ENCODE peak calls at places on chromosomes 7 and 10, in five cellular contexts. G is epithelial cell of proximal tubule, B is progenitor cell of endocrine pancreas, I is mesothelial cell of epicardium, N is sigmoid colon. Q is an unnamed sample.

GRCh38 chr10:129725890-129726631 is 238.0 kb downstream of the EBF3 start:
- DNase-seq in N (no peak), G (no peak), B (no peak), I (no peak), Q (no peak)

GRCh38 chr7:77413861-77414424 is 2.2 kb downstream of the GSAP start:
- DNase-seq in B (no peak), N (no peak), G (no peak), I (no peak), Q (no peak)

GRCh38 chr7:41316410-41316809 is 386.5 kb downstream of the INHBA start:
- DNase-seq in I (no peak), B (no peak), G (peak), N (no peak), Q (no peak)

GRCh38 chr7:151167197-151167911 is at the start of gene GBX1:
- DNase-seq in B (peak), N (no peak), G (no peak), I (peak), Q (no peak)

GRCh38 chr7:149735779-149736477 is 37.5 kb downstream of the ZNF467 start:
- DNase-seq in N (peak), B (no peak), G (no peak), I (no peak), Q (no peak)

GRCh38 chr7:134327896-134328295 is 11.2 kb upstream of the SLC35B4 start:
- DNase-seq in N (no peak), G (no peak), B (no peak), I (no peak), Q (peak)

GRCh38 chr10:73655990-73656298 is at the start of gene SYNPO2L:
- DNase-seq in I (no peak), N (no peak), B (no peak), G (no peak), Q (no peak)

GRCh38 chr7:142481548-142481947 is 223.7 kb upstream of the PRSS58 start:
- DNase-seq in I (no peak), N (no peak), G (no peak), B (no peak), Q (no peak)

GRCh38 chr7:151551820-151552219 is 32.1 kb upstream of the RHEB start:
- DNase-seq in N (no peak), G (no peak), I (no peak), B (no peak), Q (no peak)

GRCh38 chr7:124765401-124766352 is at the start of gene GPR37:
- DNase-seq in I (peak), N (peak), B (peak), G (no peak), Q (no peak)

GRCh38 chr10:80195046-80195574 is 10.2 kb downstream of the ANXA11 start:
- DNase-seq in N (no peak), G (no peak), B (no peak), I (no peak), Q (no peak)

GRCh38 chr7:150586068-150586777 is 19.0 kb downstream of the GIMAP4 start:
- DNase-seq in N (no peak), G (no peak), B (no peak), I (no peak), Q (no peak)

GRCh38 chr10:44706745-44707144 is 204.4 kb upstream of the TMEM72 start:
- DNase-seq in B (no peak), G (peak), I (no peak), N (no peak), Q (peak)

GRCh38 chr7:94183289-94183749 is 179.2 kb upstream of the BET1 start:
- DNase-seq in I (no peak), B (no peak), G (peak), N (no peak), Q (peak)

GRCh38 chr10:55500931-55501559 is 700.0 kb upstream of the PCDH15 start:
- DNase-seq in I (peak), N (no peak), B (no peak), G (no peak), Q (no peak)

GRCh38 chr7:70183278-70183677 is 585.0 kb downstream of the AUTS2 start:
- DNase-seq in I (no peak), G (no peak), B (no peak), N (no peak), Q (no peak)

GRCh38 chr7:105353752-105354328 is 34.9 kb downstream of the SRPK2 start:
- DNase-seq in B (no peak), G (no peak), I (no peak), N (peak), Q (no peak)

GRCh38 chr10:79386637-79387465 is 39.6 kb downstream of the PPIF start:
- DNase-seq in B (peak), G (no peak), I (peak), N (peak), Q (no peak)

GRCh38 chr10:4812952-4813351 is 13.1 kb upstream of the AKR1E2 start:
- DNase-seq in B (no peak), G (peak), N (no peak), I (no peak), Q (no peak)

GRCh38 chr10:132508497-132509443 is 28.8 kb upstream of the INPP5A start:
- DNase-seq in N (peak), I (no peak), B (no peak), G (no peak), Q (no peak)

GRCh38 chr10:46547881-46548780 is 8.3 kb downstream of the GPRIN2 start:
- DNase-seq in I (no peak), N (peak), B (peak), G (no peak), Q (no peak)

GRCh38 chr7:11341285-11341944 is 367.7 kb downstream of the PHF14 start:
- DNase-seq in B (no peak), I (no peak), G (no peak), N (no peak), Q (no peak)

GRCh38 chr10:51358227-51358626 is 283.9 kb downstream of the PRKG1 start:
- DNase-seq in G (no peak), N (no peak), I (no peak), B (no peak), Q (no peak)

GRCh38 chr10:91409069-91409868 is 875 bp upstream of the HECTD2 start:
- DNase-seq in G (no peak), N (peak), I (peak), B (peak), Q (peak)

GRCh38 chr10:91412688-91413087 is 2.5 kb downstream of the HECTD2 start:
- DNase-seq in G (no peak), B (no peak), I (no peak), N (no peak), Q (no peak)

GRCh38 chr10:91410638-91411367 is 659 bp downstream of the HECTD2 start:
- DNase-seq in N (no peak), B (no peak), I (peak), G (no peak), Q (no peak)

GRCh38 chr10:91406322-91406721 is 3.8 kb upstream of the HECTD2 start:
- DNase-seq in N (no peak), G (no peak), B (no peak), I (no peak), Q (no peak)

DNA sequence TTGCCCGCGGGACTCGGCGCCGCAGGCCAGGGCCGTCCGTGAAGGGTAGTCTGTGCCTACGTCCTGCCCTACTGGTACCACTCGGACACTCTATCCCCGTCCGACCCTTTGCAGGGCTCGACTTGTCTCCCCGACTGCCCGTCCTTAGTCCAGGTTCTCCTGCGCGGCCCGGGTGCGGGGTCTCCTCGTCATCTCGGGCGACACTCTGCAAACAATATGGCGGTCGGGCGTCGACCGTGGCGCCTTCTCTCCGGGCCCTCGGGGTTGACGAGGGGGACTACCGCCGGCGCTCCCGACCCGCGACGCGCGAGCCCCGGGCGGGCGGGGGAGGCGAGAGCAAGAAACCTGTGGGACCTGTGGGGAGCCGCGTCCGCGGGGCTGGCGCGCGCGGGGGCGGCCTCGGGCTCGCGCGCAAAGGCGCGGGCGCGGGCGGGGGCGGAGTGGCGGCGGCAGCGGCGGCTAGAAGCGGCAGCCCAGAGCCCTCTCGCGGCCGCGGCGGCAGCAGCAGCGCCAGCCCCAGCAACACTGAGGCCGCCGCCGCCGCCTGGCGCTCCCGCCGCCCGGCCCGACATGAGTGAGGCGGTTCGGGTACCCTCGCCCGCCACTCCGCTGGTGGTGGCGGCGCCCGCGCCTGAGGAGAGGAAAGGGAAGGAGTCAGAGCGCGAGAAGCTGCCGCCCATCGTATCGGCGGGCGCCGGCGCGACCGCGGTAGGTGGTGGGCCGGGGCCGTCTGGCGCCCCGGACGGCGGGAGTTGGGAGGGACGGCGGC is at the start of gene HECTD2:
- DNase-seq in N (peak), G (no peak), B (peak), I (peak), Q (peak)
- TF ChIP-seq CTCF in N (peak), G (no peak), B (peak), I (no peak), Q (peak)

GRCh38 chr10:106268000-106268399 is 896.5 kb downstream of the SORCS1 start:
- DNase-seq in I (no peak), N (no peak), B (no peak), G (no peak), Q (no peak)
- TF ChIP-seq CTCF in I (no peak), N (no peak), B (no peak), G (no peak), Q (no peak)

GRCh38 chr10:112739219-112739969 is 210.7 kb upstream of the TCF7L2 start:
- DNase-seq in I (no peak), N (no peak), B (no peak), G (no peak), Q (no peak)
- TF ChIP-seq CTCF in I (no peak), N (no peak), B (no peak), G (no peak), Q (no peak)

DNA sequence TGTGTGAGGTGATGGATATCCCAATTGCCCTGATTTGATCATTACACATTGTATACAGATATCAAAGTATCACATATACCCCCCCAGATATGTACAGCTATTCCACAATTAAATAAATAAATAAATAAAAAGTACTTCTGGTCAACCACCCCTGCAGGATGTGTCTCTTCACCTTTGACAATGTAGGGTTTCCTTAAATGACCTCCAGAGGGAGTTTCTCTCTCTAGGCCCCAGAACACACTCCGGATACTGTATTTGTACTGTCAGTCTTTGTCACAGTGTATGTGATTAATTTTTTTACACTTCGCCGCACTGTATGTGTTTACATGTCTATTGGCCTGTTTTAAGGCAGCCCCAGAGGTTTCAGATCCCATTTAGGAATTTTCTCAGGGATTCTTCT is 123.6 kb downstream of the ADCYAP1R1 start:
- DNase-seq in I (no peak), N (no peak), B (no peak), G (no peak), Q (no peak)
- TF ChIP-seq CTCF in I (no peak), N (no peak), B (peak), G (peak), Q (no peak)

GRCh38 chr10:123390332-123390731 is 236.1 kb downstream of the BUB3 start:
- DNase-seq in I (no peak), N (no peak), G (no peak), B (no peak), Q (no peak)
- TF ChIP-seq CTCF in I (no peak), N (no peak), G (peak), B (peak), Q (no peak)

GRCh38 chr10:19819419-19820033 is 3.3 kb downstream of the PLXDC2 start:
- DNase-seq in N (no peak), B (no peak), G (no peak), I (no peak), Q (no peak)
- TF ChIP-seq CTCF in N (peak), B (peak), G (peak), I (peak), Q (peak)

GRCh38 chr7:42997611-42998010 is 65.4 kb downstream of the MRPL32 start:
- DNase-seq in G (no peak), I (no peak), B (no peak), N (no peak), Q (no peak)

GRCh38 chr7:42991913-42992576 is 59.9 kb downstream of the MRPL32 start:
- DNase-seq in B (no peak), G (no peak), N (no peak), I (no peak), Q (no peak)

GRCh38 chr7:42994096-42994495 is 61.9 kb downstream of the MRPL32 start:
- DNase-seq in I (no peak), N (no peak), B (no peak), G (no peak), Q (no peak)

GRCh38 chr7:42991024-42991423 is 58.8 kb downstream of the MRPL32 start:
- DNase-seq in N (no peak), I (no peak), G (no peak), B (no peak), Q (no peak)

DNA sequence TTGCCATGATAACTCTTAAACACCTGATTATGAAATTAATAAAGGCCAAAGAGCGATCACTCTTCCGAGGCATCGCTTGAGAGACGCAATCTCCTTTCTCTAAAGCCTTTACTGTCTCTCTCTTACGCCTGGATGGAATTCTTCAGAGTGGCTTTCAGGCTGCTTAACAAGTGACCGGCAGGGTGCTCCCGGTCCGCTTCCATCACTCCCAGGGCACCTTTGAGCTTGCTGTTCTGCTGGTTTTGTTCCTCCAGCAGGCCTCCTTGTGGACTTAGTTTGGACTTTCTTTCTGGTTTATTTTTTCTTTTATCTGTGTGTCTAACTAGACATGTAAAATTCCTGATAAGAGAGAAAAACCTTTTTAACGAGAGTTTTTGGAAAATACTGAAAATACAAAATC is 60.9 kb downstream of the MRPL32 start:
- DNase-seq in G (no peak), I (no peak), N (no peak), B (no peak), Q (no peak)
- TF ChIP-seq CTCF in G (no peak), I (no peak), N (no peak), B (peak), Q (no peak)

GRCh38 chr10:92263396-92263795 is 27.5 kb downstream of the CPEB3 start:
- DNase-seq in N (no peak), G (no peak), B (no peak), I (no peak), Q (no peak)
- TF ChIP-seq CTCF in N (no peak), G (no peak), B (no peak), I (no peak), Q (no peak)

GRCh38 chr10:48289652-48290238 is 15.2 kb upstream of the FRMPD2 start:
- DNase-seq in G (no peak), I (peak), N (no peak), B (peak), Q (no peak)
- TF ChIP-seq CTCF in G (peak), I (peak), N (peak), B (peak), Q (peak)

GRCh38 chr7:107751113-107751512 is 7.2 kb downstream of the CBLL1 start:
- DNase-seq in B (no peak), G (no peak), N (no peak), I (no peak), Q (no peak)

GRCh38 chr7:107758667-107759066 is 14.7 kb downstream of the CBLL1 start:
- DNase-seq in B (no peak), I (no peak), G (no peak), N (no peak), Q (no peak)

DNA sequence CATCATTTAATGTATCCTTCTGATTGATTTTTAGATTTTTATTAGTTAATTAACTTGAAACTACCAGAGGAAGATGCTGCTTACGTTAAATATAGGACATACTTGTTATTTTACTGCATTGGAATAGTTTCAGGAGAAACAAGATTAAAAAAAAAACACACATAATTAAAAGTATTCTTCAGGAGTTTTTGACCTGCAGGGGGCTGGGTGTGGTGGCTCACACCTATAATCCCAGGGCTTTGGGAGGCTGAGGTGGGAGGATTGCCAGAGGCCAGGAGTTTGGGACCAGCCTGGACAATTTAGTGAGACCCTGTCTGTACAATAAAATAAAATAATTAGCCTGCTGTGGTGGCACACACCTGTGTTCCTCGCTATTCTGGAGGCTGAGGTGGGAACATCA is 10.7 kb downstream of the CBLL1 start:
- DNase-seq in I (no peak), G (no peak), N (no peak), B (no peak), Q (no peak)
- TF ChIP-seq CTCF in I (no peak), G (peak), N (no peak), B (peak), Q (no peak)